ENCODE peak calls at places on chromosomes 12 and 14, in four cellular contexts. One of them, this sample, is unnamed.

GRCh38 chr14:102396531-102396930 is 33.8 kb downstream of the TECPR2 start:
- DNase-seq in fibroblast of lung: peak; percentile 33
- DNase-seq in adipocyte: no peak
- DNase-seq in IMR-90: no peak
- DNase-seq in this sample: no peak

GRCh38 chr14:74302160-74302628 is 540 bp downstream of the ABCD4 start:
- DNase-seq in fibroblast of lung: peak; percentile 58
- DNase-seq in adipocyte: peak; percentile 80
- DNase-seq in IMR-90: peak; percentile 56
- DNase-seq in this sample: peak; percentile 72

GRCh38 chr12:117143008-117143532 is 43.9 kb upstream of the TESC start:
- DNase-seq in fibroblast of lung: peak; percentile 28
- DNase-seq in adipocyte: no peak
- DNase-seq in IMR-90: peak; percentile 83
- DNase-seq in this sample: no peak

GRCh38 chr12:106131671-106132070 is 7.1 kb downstream of the NUAK1 start:
- DNase-seq in fibroblast of lung: peak; percentile 89
- DNase-seq in adipocyte: no peak
- DNase-seq in IMR-90: peak; percentile 71
- DNase-seq in this sample: no peak

GRCh38 chr12:112796067-112796466 is 4.5 kb downstream of the RPH3A start:
- DNase-seq in fibroblast of lung: no peak
- DNase-seq in adipocyte: no peak
- DNase-seq in IMR-90: no peak
- DNase-seq in this sample: no peak

GRCh38 chr12:116148844-116149243 is 128.6 kb downstream of the MED13L start:
- DNase-seq in fibroblast of lung: no peak
- DNase-seq in adipocyte: no peak
- DNase-seq in IMR-90: no peak
- DNase-seq in this sample: peak; percentile 82

GRCh38 chr14:68526420-68527105 is 266.3 kb downstream of the ZFP36L1 start:
- DNase-seq in fibroblast of lung: peak; percentile 79
- DNase-seq in adipocyte: no peak
- DNase-seq in IMR-90: no peak
- DNase-seq in this sample: peak; percentile 64

GRCh38 chr12:26378721-26379120 is 183.3 kb downstream of the SSPN start:
- DNase-seq in fibroblast of lung: no peak
- DNase-seq in adipocyte: no peak
- DNase-seq in IMR-90: no peak
- DNase-seq in this sample: peak; percentile 89

GRCh38 chr14:75675265-75675960 is 14.4 kb downstream of the TTLL5 start:
- DNase-seq in fibroblast of lung: no peak
- DNase-seq in adipocyte: no peak
- DNase-seq in IMR-90: no peak
- DNase-seq in this sample: no peak

GRCh38 chr14:67423424-67423823 is 11.5 kb upstream of the PLEK2 start:
- DNase-seq in fibroblast of lung: no peak
- DNase-seq in adipocyte: no peak
- DNase-seq in IMR-90: no peak
- DNase-seq in this sample: no peak

GRCh38 chr12:4274396-4274959 is 916 bp downstream of the CCND2 start:
- DNase-seq in fibroblast of lung: no peak
- DNase-seq in adipocyte: peak; percentile 32
- DNase-seq in IMR-90: no peak
- DNase-seq in this sample: no peak

GRCh38 chr12:88946377-88946997 is 366.2 kb upstream of the KITLG start:
- DNase-seq in fibroblast of lung: peak; percentile 88
- DNase-seq in adipocyte: peak; percentile 41
- DNase-seq in IMR-90: peak; percentile 78
- DNase-seq in this sample: peak; percentile 89

GRCh38 chr14:100168515-100168914 is 9.1 kb upstream of the DEGS2 start:
- DNase-seq in fibroblast of lung: no peak
- DNase-seq in adipocyte: no peak
- DNase-seq in IMR-90: no peak
- DNase-seq in this sample: no peak

GRCh38 chr12:124551268-124552144 is 15.9 kb downstream of the NCOR2 start:
- DNase-seq in fibroblast of lung: no peak
- DNase-seq in adipocyte: peak; percentile 67
- DNase-seq in IMR-90: peak; percentile 33
- DNase-seq in this sample: no peak

GRCh38 chr12:26369588-26369987 is 174.2 kb downstream of the SSPN start:
- DNase-seq in fibroblast of lung: peak; percentile 92
- DNase-seq in adipocyte: peak; percentile 82
- DNase-seq in IMR-90: peak; percentile 94
- DNase-seq in this sample: no peak

GRCh38 chr14:90194706-90195105 is 61.6 kb upstream of the PSMC1 start:
- DNase-seq in fibroblast of lung: no peak
- DNase-seq in adipocyte: no peak
- DNase-seq in IMR-90: no peak
- DNase-seq in this sample: no peak

GRCh38 chr14:90453401-90453951 is 56.6 kb downstream of the CALM1 start:
- DNase-seq in fibroblast of lung: peak; percentile 48
- DNase-seq in adipocyte: no peak
- DNase-seq in IMR-90: no peak
- DNase-seq in this sample: peak; percentile 94

GRCh38 chr12:115044073-115044472 is 360.1 kb upstream of the TBX3 start:
- DNase-seq in fibroblast of lung: no peak
- DNase-seq in adipocyte: no peak
- DNase-seq in IMR-90: peak; percentile 10
- DNase-seq in this sample: no peak

GRCh38 chr14:100031506-100032281 is 33.5 kb upstream of the EVL start:
- DNase-seq in fibroblast of lung: peak; percentile 99
- DNase-seq in adipocyte: peak; percentile 99
- DNase-seq in IMR-90: peak; percentile 99
- DNase-seq in this sample: peak; percentile 84

GRCh38 chr12:51076235-51076930 is 7.0 kb downstream of the CSRNP2 start:
- DNase-seq in fibroblast of lung: no peak
- DNase-seq in adipocyte: no peak
- DNase-seq in IMR-90: no peak
- DNase-seq in this sample: no peak

GRCh38 chr12:130152386-130152785 is 9.9 kb upstream of the FZD10 start:
- DNase-seq in fibroblast of lung: no peak
- DNase-seq in adipocyte: no peak
- DNase-seq in IMR-90: no peak
- DNase-seq in this sample: no peak

GRCh38 chr14:99258341-99258781 is 13.6 kb downstream of the BCL11B start:
- DNase-seq in fibroblast of lung: no peak
- DNase-seq in adipocyte: no peak
- DNase-seq in IMR-90: no peak
- DNase-seq in this sample: no peak

GRCh38 chr14:97878727-97879126 is 1081.5 kb downstream of the VRK1 start:
- DNase-seq in fibroblast of lung: peak; percentile 73
- DNase-seq in adipocyte: peak; percentile 0
- DNase-seq in IMR-90: no peak
- DNase-seq in this sample: no peak

GRCh38 chr14:57091030-57091608 is 177.6 kb downstream of the EXOC5 start:
- DNase-seq in fibroblast of lung: no peak
- DNase-seq in adipocyte: no peak
- DNase-seq in IMR-90: no peak
- DNase-seq in this sample: no peak

GRCh38 chr14:87967496-87967895 is 25.5 kb downstream of the GALC start:
- DNase-seq in fibroblast of lung: no peak
- DNase-seq in adipocyte: peak; percentile 66
- DNase-seq in IMR-90: no peak
- DNase-seq in this sample: no peak

GRCh38 chr14:93114068-93114710 is 1.5 kb downstream of the ITPK1 start:
- DNase-seq in fibroblast of lung: no peak
- DNase-seq in adipocyte: peak; percentile 23
- DNase-seq in IMR-90: no peak
- DNase-seq in this sample: peak; percentile 8

GRCh38 chr14:61544448-61545202 is 150.7 kb upstream of the HIF1A start:
- DNase-seq in fibroblast of lung: no peak
- DNase-seq in adipocyte: no peak
- DNase-seq in IMR-90: no peak
- DNase-seq in this sample: no peak

GRCh38 chr14:77988966-77989365 is 181.2 kb upstream of the NRXN3 start:
- DNase-seq in fibroblast of lung: peak; percentile 98
- DNase-seq in adipocyte: no peak
- DNase-seq in IMR-90: peak; percentile 48
- DNase-seq in this sample: no peak

GRCh38 chr12:6953417-6954315 is 2.5 kb downstream of the PTPN6 start:
- DNase-seq in fibroblast of lung: peak; percentile 36
- DNase-seq in adipocyte: no peak
- DNase-seq in IMR-90: no peak
- DNase-seq in this sample: peak; percentile 46

GRCh38 chr12:66367015-66367667 is 64.8 kb downstream of the HELB start:
- DNase-seq in fibroblast of lung: no peak
- DNase-seq in adipocyte: no peak
- DNase-seq in IMR-90: no peak
- DNase-seq in this sample: no peak
- H3K9ac ChIP-seq in fibroblast of lung: no peak overlapping the region
- H3K9ac ChIP-seq in adipocyte: no peak overlapping the region
- H3K9ac ChIP-seq in IMR-90: no peak overlapping the region
- H3K9ac ChIP-seq in this sample: no peak overlapping the region

DNA sequence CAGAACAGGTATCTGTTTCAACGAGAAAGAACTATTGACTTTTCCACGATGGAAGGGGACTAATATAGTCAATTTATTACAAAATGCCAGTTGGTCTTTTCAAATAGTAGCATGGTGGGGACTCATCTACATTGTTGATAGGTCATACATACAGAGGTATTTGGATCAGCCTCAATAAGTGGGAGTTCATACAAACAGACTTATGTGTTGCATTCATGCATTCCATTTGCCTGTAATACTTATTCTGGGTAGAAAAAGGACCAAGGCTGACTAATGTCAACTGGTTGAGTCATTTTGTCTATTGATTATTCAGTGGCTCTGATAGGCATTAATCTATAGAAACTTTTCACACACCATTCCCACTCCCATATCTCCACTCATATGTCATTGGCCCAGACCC is 41.5 kb upstream of the GLIPR1 start:
- DNase-seq in fibroblast of lung: peak; percentile 45
- DNase-seq in adipocyte: no peak
- DNase-seq in IMR-90: peak; percentile 60
- DNase-seq in this sample: no peak
- H3K4me3 ChIP-seq in fibroblast of lung: no peak overlapping the region
- H3K4me3 ChIP-seq in adipocyte: no peak overlapping the region
- H3K4me3 ChIP-seq in IMR-90: no peak overlapping the region
- H3K4me3 ChIP-seq in this sample: no peak overlapping the region

GRCh38 chr14:22417914-22418313 is 171.1 kb downstream of the DAD1 start:
- DNase-seq in fibroblast of lung: no peak
- DNase-seq in adipocyte: no peak
- DNase-seq in IMR-90: no peak
- DNase-seq in this sample: no peak
- H3K9ac ChIP-seq in fibroblast of lung: no peak overlapping the region
- H3K9ac ChIP-seq in adipocyte: no peak overlapping the region
- H3K9ac ChIP-seq in IMR-90: no peak overlapping the region
- H3K9ac ChIP-seq in this sample: no peak overlapping the region

DNA sequence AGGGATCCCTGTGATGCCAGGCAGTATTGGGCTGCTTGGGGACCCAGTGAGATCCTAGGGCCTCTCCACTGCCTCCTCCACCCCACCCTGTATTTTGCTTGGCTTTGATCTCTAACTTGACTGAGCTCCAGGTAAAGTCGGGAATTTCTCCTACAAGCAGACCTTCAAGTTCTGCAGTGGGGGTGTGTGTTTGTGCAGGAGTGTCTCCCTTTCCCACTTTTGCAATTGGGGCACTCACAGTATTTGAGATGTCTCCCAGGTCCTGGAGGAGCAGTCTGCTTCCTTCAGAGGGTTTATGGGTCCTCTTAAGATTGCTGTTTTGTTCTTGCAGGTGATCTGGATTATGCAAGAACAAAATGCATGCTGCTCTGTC is 68.9 kb downstream of the ALG10B start:
- DNase-seq in fibroblast of lung: no peak
- DNase-seq in adipocyte: no peak
- DNase-seq in IMR-90: no peak
- DNase-seq in this sample: no peak
- H3K4me3 ChIP-seq in fibroblast of lung: no peak overlapping the region
- H3K4me3 ChIP-seq in adipocyte: no peak overlapping the region
- H3K4me3 ChIP-seq in IMR-90: no peak overlapping the region
- H3K4me3 ChIP-seq in this sample: no peak overlapping the region

DNA sequence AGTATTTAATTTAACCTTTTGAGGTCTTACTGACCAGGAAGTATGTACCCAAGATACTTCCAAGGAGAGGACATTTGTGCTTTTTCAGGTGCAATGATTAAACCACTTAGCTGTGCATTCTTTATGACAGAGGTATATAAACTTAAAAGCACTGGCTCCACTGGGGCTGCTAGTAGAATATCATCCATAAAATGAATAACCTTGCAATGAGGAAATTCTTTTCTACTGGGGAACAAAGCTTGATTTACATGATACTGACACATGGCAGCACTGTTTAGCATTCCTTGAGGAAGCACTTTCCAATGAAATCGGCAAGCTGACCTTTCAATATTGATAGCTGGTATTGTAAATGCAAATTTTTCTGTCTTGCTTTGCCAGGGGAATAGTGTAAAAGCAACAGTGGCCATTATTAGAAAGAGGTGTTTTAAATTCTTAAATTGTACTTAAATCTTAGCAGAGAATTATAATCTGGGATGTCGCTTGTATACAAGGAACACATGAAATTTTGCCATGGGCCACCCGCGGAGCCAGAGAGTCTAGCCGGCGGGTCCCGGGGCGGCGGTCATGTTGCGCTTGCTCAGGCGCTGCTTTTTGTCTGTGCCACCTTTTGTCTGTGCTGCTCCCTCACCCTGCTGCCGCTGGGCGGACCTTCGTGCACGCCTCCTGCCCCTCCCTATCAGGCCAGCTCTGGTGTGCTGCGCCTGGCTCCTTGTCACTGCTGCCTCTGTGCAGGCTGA is 20.9 kb upstream of the BLTP3B start:
- DNase-seq in fibroblast of lung: peak; percentile 62
- DNase-seq in adipocyte: peak; percentile 75
- DNase-seq in IMR-90: peak; percentile 33
- DNase-seq in this sample: peak; percentile 54
- H3K9ac ChIP-seq in fibroblast of lung: no peak overlapping the region
- H3K9ac ChIP-seq in adipocyte: peak overlapping the region; percentile 22
- H3K9ac ChIP-seq in IMR-90: no peak overlapping the region
- H3K9ac ChIP-seq in this sample: no peak overlapping the region

DNA sequence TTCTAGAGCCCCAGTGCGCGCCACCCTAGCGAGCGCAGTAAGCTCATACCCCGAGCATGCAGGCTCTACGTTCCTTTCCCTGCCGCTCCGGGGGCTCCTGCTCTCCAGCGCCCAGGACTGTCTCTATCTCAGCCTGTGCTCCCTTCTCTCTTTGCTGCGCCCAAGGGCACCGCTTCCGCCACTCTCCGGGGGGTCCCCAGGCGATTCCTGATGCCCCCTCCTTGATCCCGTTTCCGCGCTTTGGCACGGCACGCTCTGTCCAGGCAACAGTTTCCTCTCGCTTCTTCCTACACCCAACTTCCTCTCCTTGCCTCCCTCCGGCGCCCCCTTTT is 791 bp downstream of the TMEM233 start:
- DNase-seq in fibroblast of lung: peak; percentile 29
- DNase-seq in adipocyte: no peak
- DNase-seq in IMR-90: no peak
- DNase-seq in this sample: no peak
- H3K4me3 ChIP-seq in fibroblast of lung: no peak overlapping the region
- H3K4me3 ChIP-seq in adipocyte: peak overlapping the region; percentile 69
- H3K4me3 ChIP-seq in IMR-90: no peak overlapping the region
- H3K4me3 ChIP-seq in this sample: no peak overlapping the region

GRCh38 chr14:103886304-103887169 is 39.2 kb upstream of the PPP1R13B start:
- DNase-seq in fibroblast of lung: no peak
- DNase-seq in adipocyte: peak; percentile 13
- DNase-seq in IMR-90: no peak
- DNase-seq in this sample: no peak
- H3K9ac ChIP-seq in fibroblast of lung: no peak overlapping the region
- H3K9ac ChIP-seq in adipocyte: no peak overlapping the region
- H3K9ac ChIP-seq in IMR-90: no peak overlapping the region
- H3K9ac ChIP-seq in this sample: no peak overlapping the region

This sample was measured in endothelial cell of umbilical vein.